ENCODE peak calls at places on chromosome X, in four cellular contexts. C is GM12878, B is K562, X is HepG2. M is an unnamed sample.

GRCh38 chrX:15116900-15117299 is 153.0 kb downstream of the ASB9 start:
- DNase-seq in B (no peak), C (no peak), X (no peak), M (no peak)

GRCh38 chrX:69151898-69152297 is 13.4 kb downstream of the PJA1 start:
- DNase-seq in X (no peak), B (no peak), C (no peak), M (no peak)

GRCh38 chrX:141736656-141737055 is 38.1 kb upstream of the SPANXD start:
- DNase-seq in C (no peak), X (no peak), B (no peak), M (no peak)

GRCh38 chrX:24241822-24242648 is 71.8 kb downstream of the SUPT20HL2 start:
- DNase-seq in C (no peak), B (peak; percentile 51), X (peak; percentile 31), M (no peak)

GRCh38 chrX:130118396-130118795 is 8.1 kb upstream of the ELF4 start:
- DNase-seq in B (no peak), X (no peak), C (no peak), M (no peak)

GRCh38 chrX:2595258-2595657 is 94.5 kb upstream of the DHRSX start:
- DNase-seq in C (no peak), X (no peak), B (no peak), M (no peak)

GRCh38 chrX:110558406-110558805 is 199.8 kb downstream of the RTL9 start:
- DNase-seq in B (no peak), X (no peak), C (no peak), M (no peak)

GRCh38 chrX:154991476-154991875 is 31.0 kb downstream of the F8 start:
- DNase-seq in B (no peak), X (no peak), C (no peak), M (no peak)

GRCh38 chrX:19655032-19655431 is 139.7 kb upstream of the MAP3K15 start:
- DNase-seq in B (no peak), C (no peak), X (no peak), M (no peak)

GRCh38 chrX:24619647-24620046 is 27.5 kb downstream of the PCYT1B start:
- DNase-seq in B (no peak), X (peak; percentile 36), C (no peak), M (no peak)

GRCh38 chrX:96204928-96205327 is 479.7 kb upstream of the DIAPH2 start:
- DNase-seq in B (no peak), C (no peak), X (peak; percentile 59), M (no peak)

GRCh38 chrX:131746491-131746968 is 202.7 kb downstream of the OR13H1 start:
- DNase-seq in B (peak; percentile 78), X (no peak), C (peak; percentile 87), M (no peak)

GRCh38 chrX:117957128-117957527 is 159.5 kb downstream of the KLHL13 start:
- DNase-seq in C (no peak), X (no peak), B (no peak), M (no peak)
- TF ChIP-seq ESRRA in C (no peak), X (no peak), B (no peak), M (no peak)

GRCh38 chrX:12947545-12948235 is 27.2 kb upstream of the TMSB4X start:
- DNase-seq in C (no peak), X (peak; percentile 90), B (no peak), M (no peak)
- TF ChIP-seq CTCF in C (no peak), X (no peak), B (no peak), M (no peak)

GRCh38 chrX:101655540-101655939 is 4.1 kb downstream of the ARMCX2 start:
- DNase-seq in C (no peak), B (no peak), X (no peak), M (no peak)
- TF ChIP-seq NR2C2 in C (no peak), B (no peak), X (no peak), M (no peak)

DNA sequence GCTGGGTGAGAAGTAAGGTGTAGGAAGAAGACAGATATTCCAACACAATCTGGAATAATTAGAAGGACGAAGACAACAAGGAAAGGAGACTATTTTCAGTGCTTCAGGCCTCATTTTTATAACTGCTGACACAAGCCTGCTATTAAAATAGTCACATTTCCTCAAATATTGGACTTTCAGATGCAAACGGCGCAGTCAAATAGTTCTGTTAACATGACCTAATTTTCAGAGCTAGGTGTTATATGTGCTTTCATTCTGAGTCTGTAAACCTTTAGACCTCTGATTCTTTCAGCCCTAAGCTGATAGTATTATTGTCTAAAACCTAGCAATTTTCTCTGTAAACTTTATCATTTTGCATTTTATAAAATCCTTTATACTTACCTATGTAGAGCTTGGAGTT is 261.5 kb downstream of the IL1RAPL1 start:
- DNase-seq in B (no peak), C (no peak), X (no peak), M (no peak)
- TF ChIP-seq ESRRA in B (no peak), C (no peak), X (no peak), M (no peak)